ENCODE peak calls at places on chromosomes 13 and 19, in five cellular contexts. One of them, this sample, is unnamed.

GRCh38 chr19:50835103-50835784 is 1.9 kb upstream of the KLK15 start:
- DNase-seq in stimulated activated CD4-positive, alpha-beta T cell treated with anti-CD3 and anti-CD28 coated beads, Interleukin-2, amount 100 ng/mL, for 24 hours: no peak
- DNase-seq in germinal center: no peak
- DNase-seq in HEK293T: no peak
- DNase-seq in GM23338: peak
- DNase-seq in this sample: no peak

GRCh38 chr19:41588497-41589209 is 12.7 kb downstream of the CEACAM21 start:
- DNase-seq in stimulated activated CD4-positive, alpha-beta T cell treated with anti-CD3 and anti-CD28 coated beads, Interleukin-2, amount 100 ng/mL, for 24 hours: peak
- DNase-seq in germinal center: peak
- DNase-seq in HEK293T: peak
- DNase-seq in GM23338: peak
- DNase-seq in this sample: peak

GRCh38 chr19:16070366-16070990 is 5.8 kb upstream of the TPM4 start:
- DNase-seq in stimulated activated CD4-positive, alpha-beta T cell treated with anti-CD3 and anti-CD28 coated beads, Interleukin-2, amount 100 ng/mL, for 24 hours: peak
- DNase-seq in germinal center: peak
- DNase-seq in HEK293T: no peak
- DNase-seq in GM23338: no peak
- DNase-seq in this sample: peak

GRCh38 chr19:31648347-31648746 is 299.1 kb upstream of the TSHZ3 start:
- DNase-seq in stimulated activated CD4-positive, alpha-beta T cell treated with anti-CD3 and anti-CD28 coated beads, Interleukin-2, amount 100 ng/mL, for 24 hours: no peak
- DNase-seq in germinal center: no peak
- DNase-seq in HEK293T: no peak
- DNase-seq in GM23338: no peak
- DNase-seq in this sample: peak

GRCh38 chr19:21127001-21127400 is 14.8 kb upstream of the ZNF431 start:
- DNase-seq in stimulated activated CD4-positive, alpha-beta T cell treated with anti-CD3 and anti-CD28 coated beads, Interleukin-2, amount 100 ng/mL, for 24 hours: no peak
- DNase-seq in germinal center: no peak
- DNase-seq in HEK293T: no peak
- DNase-seq in GM23338: no peak
- DNase-seq in this sample: no peak

GRCh38 chr19:30555075-30555787 is 183.0 kb downstream of the ZNF536 start:
- DNase-seq in stimulated activated CD4-positive, alpha-beta T cell treated with anti-CD3 and anti-CD28 coated beads, Interleukin-2, amount 100 ng/mL, for 24 hours: no peak
- DNase-seq in germinal center: no peak
- DNase-seq in HEK293T: no peak
- DNase-seq in GM23338: no peak
- DNase-seq in this sample: no peak

GRCh38 chr19:1311543-1312091 is 25.9 kb downstream of the EFNA2 start:
- DNase-seq in stimulated activated CD4-positive, alpha-beta T cell treated with anti-CD3 and anti-CD28 coated beads, Interleukin-2, amount 100 ng/mL, for 24 hours: no peak
- DNase-seq in germinal center: no peak
- DNase-seq in HEK293T: no peak
- DNase-seq in GM23338: no peak
- DNase-seq in this sample: no peak

GRCh38 chr13:28501547-28501946 is 6.6 kb upstream of the FLT1 start:
- DNase-seq in stimulated activated CD4-positive, alpha-beta T cell treated with anti-CD3 and anti-CD28 coated beads, Interleukin-2, amount 100 ng/mL, for 24 hours: no peak
- DNase-seq in germinal center: no peak
- DNase-seq in HEK293T: no peak
- DNase-seq in GM23338: no peak
- DNase-seq in this sample: no peak

GRCh38 chr19:29107831-29108230 is 105.1 kb downstream of the UQCRFS1 start:
- DNase-seq in stimulated activated CD4-positive, alpha-beta T cell treated with anti-CD3 and anti-CD28 coated beads, Interleukin-2, amount 100 ng/mL, for 24 hours: no peak
- DNase-seq in germinal center: no peak
- DNase-seq in HEK293T: no peak
- DNase-seq in GM23338: no peak
- DNase-seq in this sample: no peak

GRCh38 chr19:32397736-32398135 is 7.8 kb upstream of the DPY19L3 start:
- DNase-seq in stimulated activated CD4-positive, alpha-beta T cell treated with anti-CD3 and anti-CD28 coated beads, Interleukin-2, amount 100 ng/mL, for 24 hours: no peak
- DNase-seq in germinal center: no peak
- DNase-seq in HEK293T: no peak
- DNase-seq in GM23338: no peak
- DNase-seq in this sample: no peak

GRCh38 chr19:14544977-14545715 is 15.8 kb downstream of the TECR start:
- DNase-seq in stimulated activated CD4-positive, alpha-beta T cell treated with anti-CD3 and anti-CD28 coated beads, Interleukin-2, amount 100 ng/mL, for 24 hours: no peak
- DNase-seq in germinal center: no peak
- DNase-seq in HEK293T: no peak
- DNase-seq in GM23338: no peak
- DNase-seq in this sample: no peak

GRCh38 chr19:38506723-38507550 is 73.4 kb downstream of the RYR1 start:
- DNase-seq in stimulated activated CD4-positive, alpha-beta T cell treated with anti-CD3 and anti-CD28 coated beads, Interleukin-2, amount 100 ng/mL, for 24 hours: peak
- DNase-seq in germinal center: peak
- DNase-seq in HEK293T: peak
- DNase-seq in GM23338: peak
- DNase-seq in this sample: peak

GRCh38 chr13:50124536-50125305 is 109.5 kb downstream of the KCNRG start:
- DNase-seq in stimulated activated CD4-positive, alpha-beta T cell treated with anti-CD3 and anti-CD28 coated beads, Interleukin-2, amount 100 ng/mL, for 24 hours: peak
- DNase-seq in germinal center: no peak
- DNase-seq in HEK293T: peak
- DNase-seq in GM23338: peak
- DNase-seq in this sample: peak

GRCh38 chr13:43129511-43130130 is 106.2 kb downstream of the DNAJC15 start:
- DNase-seq in stimulated activated CD4-positive, alpha-beta T cell treated with anti-CD3 and anti-CD28 coated beads, Interleukin-2, amount 100 ng/mL, for 24 hours: no peak
- DNase-seq in germinal center: no peak
- DNase-seq in HEK293T: no peak
- DNase-seq in GM23338: no peak
- DNase-seq in this sample: no peak

GRCh38 chr19:33458171-33458633 is 63.4 kb downstream of the PEPD start:
- DNase-seq in stimulated activated CD4-positive, alpha-beta T cell treated with anti-CD3 and anti-CD28 coated beads, Interleukin-2, amount 100 ng/mL, for 24 hours: no peak
- DNase-seq in germinal center: no peak
- DNase-seq in HEK293T: no peak
- DNase-seq in GM23338: no peak
- DNase-seq in this sample: no peak

GRCh38 chr19:35178701-35179100 is 24.2 kb downstream of the FXYD5 start:
- DNase-seq in stimulated activated CD4-positive, alpha-beta T cell treated with anti-CD3 and anti-CD28 coated beads, Interleukin-2, amount 100 ng/mL, for 24 hours: no peak
- DNase-seq in germinal center: no peak
- DNase-seq in HEK293T: no peak
- DNase-seq in GM23338: no peak
- DNase-seq in this sample: no peak

GRCh38 chr19:48985711-48986110 is 7.4 kb downstream of the GYS1 start:
- DNase-seq in stimulated activated CD4-positive, alpha-beta T cell treated with anti-CD3 and anti-CD28 coated beads, Interleukin-2, amount 100 ng/mL, for 24 hours: no peak
- DNase-seq in germinal center: no peak
- DNase-seq in HEK293T: no peak
- DNase-seq in GM23338: no peak
- DNase-seq in this sample: no peak

GRCh38 chr19:16886305-16886880 is 2.4 kb upstream of the F2RL3 start:
- DNase-seq in stimulated activated CD4-positive, alpha-beta T cell treated with anti-CD3 and anti-CD28 coated beads, Interleukin-2, amount 100 ng/mL, for 24 hours: no peak
- DNase-seq in germinal center: no peak
- DNase-seq in HEK293T: no peak
- DNase-seq in GM23338: no peak
- DNase-seq in this sample: no peak

GRCh38 chr13:23842406-23842805 is 46.8 kb downstream of the MIPEP start:
- DNase-seq in stimulated activated CD4-positive, alpha-beta T cell treated with anti-CD3 and anti-CD28 coated beads, Interleukin-2, amount 100 ng/mL, for 24 hours: no peak
- DNase-seq in germinal center: no peak
- DNase-seq in HEK293T: no peak
- DNase-seq in GM23338: no peak
- DNase-seq in this sample: no peak

GRCh38 chr19:43642531-43642930 is 2.9 kb upstream of the CADM4 start:
- DNase-seq in stimulated activated CD4-positive, alpha-beta T cell treated with anti-CD3 and anti-CD28 coated beads, Interleukin-2, amount 100 ng/mL, for 24 hours: no peak
- DNase-seq in germinal center: no peak
- DNase-seq in HEK293T: no peak
- DNase-seq in GM23338: no peak
- DNase-seq in this sample: no peak

GRCh38 chr13:76017861-76018556 is 381.9 kb downstream of the LMO7 start:
- DNase-seq in stimulated activated CD4-positive, alpha-beta T cell treated with anti-CD3 and anti-CD28 coated beads, Interleukin-2, amount 100 ng/mL, for 24 hours: no peak
- DNase-seq in germinal center: no peak
- DNase-seq in HEK293T: no peak
- DNase-seq in GM23338: no peak
- DNase-seq in this sample: no peak

GRCh38 chr13:98189841-98190505 is 12.9 kb upstream of the RNF113B start:
- DNase-seq in stimulated activated CD4-positive, alpha-beta T cell treated with anti-CD3 and anti-CD28 coated beads, Interleukin-2, amount 100 ng/mL, for 24 hours: no peak
- DNase-seq in germinal center: no peak
- DNase-seq in HEK293T: no peak
- DNase-seq in GM23338: no peak
- DNase-seq in this sample: no peak